ENCODE peak calls at places on chromosome X, in ten cellular contexts. P is MG63, G is lung microvascular endothelial cell, U is NCI-H2029 treated with DMSO at 0.1 percent for 48 hours, J is NCI-H69, O is Right ventricle myocardium inferior, S is mammary epithelial cell, E is foreskin fibroblast, X is Caki2, Q is HT1080. B is an unnamed sample.
A peak's percentile ranks its signal among the peaks of the same experiment; 100 is the strongest.

GRCh38 chrX:143429021-143429570 is 88.2 kb downstream of the SPANXN3 start:
- DNase-seq in P (peak; percentile 5), G (no peak), U (no peak), J (no peak), O (no peak), S (no peak), E (no peak), X (peak; percentile 15), Q (peak; percentile 45), B (no peak)

GRCh38 chrX:15882704-15883539 is 28.3 kb upstream of the AP1S2 start:
- DNase-seq in P (peak; percentile 4), G (peak; percentile 14), U (no peak), J (no peak), O (no peak), S (peak; percentile 60), E (peak; percentile 62), X (peak; percentile 8), Q (peak; percentile 93), B (no peak)

GRCh38 chrX:131881194-131881593 is 141.9 kb upstream of the STK26 start:
- DNase-seq in P (no peak), G (no peak), U (no peak), J (no peak), O (no peak), S (no peak), E (no peak), X (no peak), Q (no peak), B (no peak)

GRCh38 chrX:15723887-15724517 is 14.1 kb upstream of the CA5B start:
- DNase-seq in P (no peak), G (no peak), U (no peak), J (no peak), O (no peak), S (no peak), E (no peak), X (no peak), Q (no peak), B (no peak)

GRCh38 chrX:68829594-68830485 is 1.0 kb downstream of the EFNB1 start:
- DNase-seq in P (peak; percentile 29), G (peak; percentile 41), U (no peak), J (peak; percentile 52), O (peak; percentile 68), S (no peak), E (peak; percentile 65), X (no peak), Q (no peak), B (no peak)

GRCh38 chrX:48905090-48905790 is 6.2 kb downstream of the SLC35A2 start:
- DNase-seq in P (no peak), G (no peak), U (no peak), J (no peak), O (no peak), S (no peak), E (no peak), X (no peak), Q (no peak), B (no peak)

GRCh38 chrX:118508690-118509089 is 13.1 kb downstream of the DOCK11 start:
- DNase-seq in P (no peak), G (no peak), U (no peak), J (no peak), O (no peak), S (no peak), E (no peak), X (no peak), Q (no peak), B (no peak)

GRCh38 chrX:22542641-22543040 is 269.9 kb downstream of the CBLL2 start:
- DNase-seq in P (no peak), G (peak; percentile 16), U (no peak), J (no peak), O (no peak), S (no peak), E (peak; percentile 33), X (no peak), Q (peak; percentile 15), B (no peak)

GRCh38 chrX:40008841-40009461 is 88.8 kb downstream of the BCOR start:
- DNase-seq in P (no peak), G (no peak), U (no peak), J (peak; percentile 61), O (peak; percentile 77), S (no peak), E (peak; percentile 57), X (no peak), Q (no peak), B (no peak)

GRCh38 chrX:97132654-97133415 is 249.1 kb downstream of the RPA4 start:
- DNase-seq in P (no peak), G (no peak), U (no peak), J (no peak), O (no peak), S (no peak), E (no peak), X (peak; percentile 48), Q (no peak), B (no peak)

GRCh38 chrX:1558761-1559468 is 21.9 kb upstream of the P2RY8 start:
- DNase-seq in P (no peak), G (no peak), U (no peak), J (no peak), O (no peak), S (no peak), E (no peak), X (no peak), Q (no peak), B (no peak)

GRCh38 chrX:72094894-72095293 is 36.8 kb downstream of the RTL5 start:
- DNase-seq in P (no peak), G (peak; percentile 86), U (no peak), J (no peak), O (no peak), S (no peak), E (no peak), X (no peak), Q (no peak), B (peak; percentile 51)